ENCODE peak calls at places on chromosome 3, in six cellular contexts. Y is CD8-positive, alpha-beta memory T cell; Z is cardiac fibroblast; D is neural crest cell; N is T-helper 2 cell; F is NCI-H2081 treated with DMSO at 0.1 percent for 48 hours. L is an unnamed sample.

GRCh38 chr3:152196782-152197181 is 71.9 kb upstream of the MBNL1 start:
- DNase-seq in Y (no peak), Z (no peak), D (no peak), N (no peak), F (no peak), L (no peak)

GRCh38 chr3:56915969-56916586 is 114.3 kb upstream of the ARHGEF3 start:
- DNase-seq in Y (peak; percentile 59), Z (no peak), D (no peak), N (peak; percentile 62), F (no peak), L (peak; percentile 62)

GRCh38 chr3:58962816-58963215 is 87.0 kb downstream of the CFAP20DC start:
- DNase-seq in Y (no peak), Z (peak; percentile 24), D (no peak), N (no peak), F (no peak), L (no peak)

GRCh38 chr3:56839784-56840724 is 38.3 kb upstream of the ARHGEF3 start:
- DNase-seq in Y (no peak), Z (peak; percentile 28), D (no peak), N (no peak), F (no peak), L (no peak)

GRCh38 chr3:39350714-39351113 is 21.2 kb downstream of the CCR8 start:
- DNase-seq in Y (no peak), Z (no peak), D (no peak), N (no peak), F (no peak), L (no peak)

GRCh38 chr3:196528639-196529233 is 13.6 kb upstream of the SMCO1 start:
- DNase-seq in Y (peak; percentile 65), Z (peak; percentile 76), D (peak; percentile 86), N (peak; percentile 49), F (no peak), L (peak; percentile 78)

GRCh38 chr3:24986635-24987034 is 441.4 kb upstream of the RARB start:
- DNase-seq in Y (no peak), Z (no peak), D (no peak), N (no peak), F (no peak), L (no peak)

GRCh38 chr3:147200545-147200944 is 205.8 kb downstream of the ZIC4 start:
- DNase-seq in Y (no peak), Z (no peak), D (no peak), N (no peak), F (no peak), L (no peak)

GRCh38 chr3:87397210-87397609 is 120.8 kb upstream of the POU1F1 start:
- DNase-seq in Y (no peak), Z (no peak), D (no peak), N (no peak), F (no peak), L (no peak)

GRCh38 chr3:46849686-46850467 is 13.4 kb downstream of the MYL3 start:
- DNase-seq in Y (no peak), Z (no peak), D (no peak), N (no peak), F (no peak), L (no peak)

GRCh38 chr3:131238496-131238895 is 143.1 kb upstream of the NUDT16 start:
- DNase-seq in Y (no peak), Z (no peak), D (no peak), N (no peak), F (no peak), L (no peak)

GRCh38 chr3:197376020-197376419 is 77.6 kb upstream of the DLG1 start:
- DNase-seq in Y (no peak), Z (no peak), D (no peak), N (no peak), F (no peak), L (no peak)

GRCh38 chr3:150682819-150683218 is 20.9 kb downstream of the ERICH6 start:
- DNase-seq in Y (no peak), Z (no peak), D (no peak), N (no peak), F (no peak), L (no peak)

GRCh38 chr3:162390891-162391290 is 894.3 kb downstream of the OTOL1 start:
- DNase-seq in Y (no peak), Z (peak; percentile 36), D (no peak), N (no peak), F (no peak), L (no peak)

GRCh38 chr3:10997196-10997595 is 4.6 kb downstream of the SLC6A1 start:
- DNase-seq in Y (no peak), Z (no peak), D (no peak), N (no peak), F (no peak), L (no peak)

L was measured in effector memory CD8-positive, alpha-beta T cell.